ENCODE peak calls at places on chromosome 18, in five cellular contexts. P is left ventricle myocardium inferior, K is right atrium auricular region, F is fibroblast of lung, Q is adrenal gland. X is an unnamed sample. For H3K4me1, the result is how much of the 10 kb centered on the place peaks cover.

GRCh38 chr18:48869591-48869990 is 81.2 kb downstream of the SMAD7 start:
- DNase-seq in F (no peak), Q (no peak), P (no peak), K (no peak), X (no peak)

GRCh38 chr18:363327-364115 is 95.7 kb upstream of the THOC1 start:
- DNase-seq in F (peak), K (no peak), Q (no peak), P (no peak), X (no peak)

GRCh38 chr18:34976534-34976898 is 64.7 kb upstream of the MAPRE2 start:
- DNase-seq in F (no peak), K (peak), Q (no peak), P (no peak), X (no peak)

GRCh38 chr18:7749001-7749391 is 181.9 kb downstream of the PTPRM start:
- DNase-seq in K (no peak), P (no peak), Q (no peak), F (no peak), X (no peak)

GRCh38 chr18:68056936-68057335 is 540.4 kb upstream of the DSEL start:
- DNase-seq in Q (no peak), F (peak), K (no peak), P (no peak), X (no peak)

GRCh38 chr18:55522011-55522410 is 66.0 kb downstream of the TCF4 start:
- DNase-seq in Q (no peak), P (no peak), K (no peak), F (no peak), X (no peak)

GRCh38 chr18:7146067-7146466 is 28.5 kb upstream of the LAMA1 start:
- DNase-seq in F (no peak), K (no peak), Q (no peak), P (no peak), X (peak)

GRCh38 chr18:40841473-40841872 is 1113.6 kb upstream of the PIK3C3 start:
- DNase-seq in K (no peak), F (peak), Q (no peak), P (no peak), X (peak)

GRCh38 chr18:57981629-57982028 is 62.4 kb upstream of the NEDD4L start:
- DNase-seq in F (no peak), K (no peak), Q (no peak), P (no peak), X (no peak)

GRCh38 chr18:3649559-3650426 is 199.8 kb downstream of the TGIF1 start:
- DNase-seq in F (peak), Q (peak), P (no peak), K (peak), X (peak)

GRCh38 chr18:49550621-49551020 is 11.2 kb upstream of the LIPG start:
- DNase-seq in P (no peak), F (no peak), Q (no peak), K (no peak), X (no peak)

GRCh38 chr18:53416985-53417384 is 807.5 kb downstream of the MBD2 start:
- DNase-seq in P (no peak), Q (no peak), F (peak), K (no peak), X (no peak)

GRCh38 chr18:58796205-58796604 is 68.5 kb upstream of the ZNF532 start:
- DNase-seq in F (no peak), K (no peak), P (no peak), Q (no peak), X (no peak)

GRCh38 chr18:21740474-21740723 is 193 bp upstream of the MIB1 start:
- DNase-seq in P (peak), F (peak), K (peak), Q (peak), X (no peak)

GRCh38 chr18:25350561-25351201 is 1.3 kb downstream of the ZNF521 start:
- DNase-seq in F (peak), Q (peak), K (no peak), P (peak), X (no peak)

GRCh38 chr18:25353080-25353479 is 1.1 kb upstream of the ZNF521 start:
- DNase-seq in K (no peak), Q (no peak), F (no peak), P (no peak), X (no peak)

GRCh38 chr18:25352629-25353005 is 651 bp upstream of the ZNF521 start:
- DNase-seq in K (no peak), P (no peak), Q (no peak), F (no peak), X (no peak)

GRCh38 chr18:25351280-25351772 is 640 bp downstream of the ZNF521 start:
- DNase-seq in F (no peak), K (no peak), P (no peak), Q (peak), X (no peak)

DNA sequence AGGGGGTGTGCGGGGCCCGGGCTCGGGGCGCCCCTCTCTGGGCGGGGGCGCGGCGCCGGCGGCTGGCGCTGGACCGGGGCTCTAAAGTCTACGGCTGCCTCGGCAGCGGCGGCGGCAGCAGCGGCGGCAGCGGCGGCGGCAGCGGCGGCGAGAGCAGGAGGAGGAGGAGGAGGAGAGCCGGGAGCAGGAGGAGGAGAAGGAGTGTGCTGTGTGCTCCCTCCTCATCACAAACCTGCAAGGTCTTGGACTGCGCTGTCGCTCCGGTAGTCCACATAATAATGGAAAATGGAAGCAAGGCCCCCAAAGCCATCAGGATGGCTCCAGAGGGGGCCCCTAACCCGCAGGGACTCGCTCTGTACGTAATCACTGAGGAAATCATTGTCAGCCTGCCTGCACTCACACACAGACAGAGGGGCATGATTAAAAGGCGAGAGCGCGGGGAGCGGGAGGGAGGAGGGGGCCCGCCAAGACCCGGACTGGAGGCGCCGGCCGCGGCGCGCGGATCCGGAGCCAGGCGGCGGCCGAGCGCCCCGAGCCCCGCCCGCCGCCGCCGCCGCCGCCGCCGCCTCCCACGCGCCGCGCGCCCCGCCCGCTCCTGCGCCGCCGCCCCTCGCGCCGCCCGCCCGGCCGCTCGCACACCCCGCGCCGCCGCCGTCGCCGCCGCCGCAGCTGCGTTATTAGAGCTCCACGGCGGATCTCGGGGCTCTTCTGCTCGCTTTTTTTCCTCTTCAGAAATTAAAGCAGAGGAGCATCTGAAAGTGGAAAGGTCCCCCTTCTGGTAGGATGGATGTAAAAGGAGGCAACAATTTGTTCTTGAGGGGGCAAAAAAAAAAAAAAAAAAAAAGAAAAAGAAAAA is at the start of gene ZNF521:
- DNase-seq in K (peak), P (peak), F (peak), Q (peak), X (peak)
- TF ChIP-seq CTCF in K (peak), P (peak), F (peak), Q (peak), X (no peak)

DNA sequence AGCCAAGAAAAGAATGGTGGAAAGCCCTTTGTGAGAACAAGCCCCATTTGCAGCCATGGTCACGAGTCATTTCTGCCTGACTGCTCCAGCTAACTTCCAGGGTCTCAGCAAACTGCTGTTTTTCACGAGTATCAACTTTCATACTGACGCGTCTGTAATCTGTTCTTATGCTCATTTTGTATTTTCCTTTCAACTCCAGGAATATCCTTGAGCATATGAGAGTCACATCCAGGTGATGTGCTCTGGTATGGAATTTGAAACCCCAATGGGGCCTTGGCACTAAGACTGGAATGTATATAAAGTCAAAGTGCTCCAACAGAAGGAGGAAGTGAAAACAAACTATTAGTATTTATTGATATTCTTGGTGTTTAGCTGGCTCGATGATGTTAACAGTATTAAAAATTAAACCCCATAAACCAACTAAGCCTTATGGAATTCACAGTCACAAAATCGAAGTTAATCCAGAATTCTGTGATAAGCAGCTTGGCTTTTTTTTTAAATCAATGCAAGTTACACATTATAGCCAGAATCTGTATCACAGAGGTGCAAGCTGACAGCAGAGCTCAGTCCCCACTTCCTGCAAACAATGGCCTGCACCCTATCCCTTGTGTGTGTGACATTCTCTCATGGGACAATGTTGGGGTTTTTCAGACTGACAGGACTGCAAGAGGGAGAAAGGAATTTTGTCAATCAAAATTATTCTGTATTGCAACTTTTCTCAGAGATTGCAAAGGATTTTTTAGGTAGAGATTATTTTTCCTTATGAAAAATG is 26.1 kb downstream of the SLC14A1 start:
- DNase-seq in Q (no peak), F (no peak), P (no peak), K (no peak), X (no peak)
- H3K4me1 ChIP-seq in Q (under half), F (under half), P (under half), K (under half), X (under half)

GRCh38 chr18:75407468-75408437 is 19.8 kb downstream of the SMIM21 start:
- DNase-seq in F (peak), P (no peak), Q (no peak), K (no peak), X (no peak)
- H3K27ac ChIP-seq in F (peak), P (no peak), Q (no peak), K (no peak), X (peak)

GRCh38 chr18:80243204-80243603 is 4.1 kb downstream of the PARD6G start:
- DNase-seq in Q (no peak), K (no peak), P (no peak), F (no peak), X (no peak)

GRCh38 chr18:80244167-80244566 is 3.1 kb downstream of the PARD6G start:
- DNase-seq in P (no peak), K (no peak), Q (no peak), F (no peak), X (no peak)

GRCh38 chr18:80239830-80240229 is 7.5 kb downstream of the PARD6G start:
- DNase-seq in P (no peak), K (peak), Q (no peak), F (no peak), X (no peak)

GRCh38 chr18:80244956-80245730 is 2.2 kb downstream of the PARD6G start:
- DNase-seq in P (no peak), K (peak), Q (no peak), F (no peak), X (no peak)

DNA sequence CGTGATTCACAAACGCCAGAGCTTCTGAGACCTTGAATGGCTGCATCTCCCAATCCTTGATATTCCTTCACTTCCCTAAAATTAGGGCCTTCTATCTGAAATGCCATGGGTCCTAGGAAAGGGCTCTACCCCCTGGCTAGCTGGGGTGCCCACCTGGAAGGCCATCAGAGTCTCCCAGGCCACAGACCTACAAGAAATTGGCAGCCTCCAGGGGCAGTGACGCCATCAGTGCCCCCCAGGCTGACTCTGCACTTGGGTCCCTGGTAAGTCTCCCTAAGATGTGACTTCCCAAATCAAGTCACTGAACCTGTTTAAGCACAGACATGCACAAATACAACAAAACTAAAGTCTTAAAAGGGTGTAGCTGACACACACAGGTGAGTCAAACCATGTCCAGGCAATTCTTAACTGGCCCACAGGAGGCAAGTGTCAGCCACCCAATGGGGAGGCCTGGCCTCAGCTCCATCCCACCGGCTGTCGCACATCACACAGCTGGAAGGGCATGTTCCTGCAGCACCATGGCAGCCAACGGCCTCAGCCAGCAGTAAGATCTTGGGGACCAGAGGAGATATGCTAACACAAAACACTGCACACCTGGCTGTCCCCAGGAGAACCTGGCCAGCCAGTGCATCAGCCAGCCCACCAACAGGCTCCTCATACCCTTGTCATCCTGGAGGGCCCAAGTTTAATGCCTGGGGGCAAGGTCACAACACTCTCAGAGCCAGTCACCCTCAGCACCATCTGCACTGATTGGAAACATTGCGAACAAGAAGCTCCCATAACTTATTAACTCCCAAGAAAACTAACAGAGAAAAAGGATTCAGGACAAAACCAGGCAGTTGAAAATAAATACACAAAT is 5.2 kb downstream of the PARD6G start:
- DNase-seq in F (no peak), Q (no peak), P (no peak), K (peak), X (peak)
- TF ChIP-seq CTCF in F (no peak), Q (no peak), P (no peak), K (no peak), X (no peak)

GRCh38 chr18:9738266-9738969 is 30.3 kb downstream of the RAB31 start:
- DNase-seq in K (no peak), P (no peak), Q (no peak), F (no peak), X (no peak)
- H3K4me1 ChIP-seq in K (under half), P (under half), Q (half or more), F (under half), X (under half)